ENCODE peak calls at places on chromosomes 4 and X, in six cellular contexts. G, U, K, I, P and E are unnamed samples.

GRCh38 chr4:73679836-73680235 is 59.6 kb upstream of the RASSF6 start:
- DNase-seq in U (peak), I (no peak), P (no peak), G (no peak), K (peak), E (no peak)

GRCh38 chr4:6291784-6292297 is 22.2 kb downstream of the WFS1 start:
- DNase-seq in U (no peak), P (no peak), K (no peak), G (no peak), I (no peak), E (no peak)

GRCh38 chr4:114827651-114828050 is 229.0 kb downstream of the UGT8 start:
- DNase-seq in P (no peak), I (no peak), U (no peak), G (no peak), K (no peak), E (no peak)

GRCh38 chrX:56385960-56386359 is 153.8 kb downstream of the KLF8 start:
- DNase-seq in P (no peak), K (no peak), I (no peak), U (no peak), G (no peak), E (no peak)

GRCh38 chr4:40731792-40732245 is 17.9 kb upstream of the NSUN7 start:
- DNase-seq in G (no peak), I (no peak), U (no peak), P (peak), K (no peak), E (no peak)

GRCh38 chrX:134186362-134187121 is 50.4 kb upstream of the CCDC160 start:
- DNase-seq in G (no peak), K (no peak), P (no peak), I (peak), U (no peak), E (no peak)

GRCh38 chr4:15855804-15856475 is 77.8 kb downstream of the CD38 start:
- DNase-seq in I (no peak), G (peak), P (peak), U (no peak), K (no peak), E (no peak)

GRCh38 chr4:144355809-144356757 is 215.6 kb upstream of the GYPA start:
- DNase-seq in U (peak), I (peak), P (no peak), G (peak), K (peak), E (no peak)

GRCh38 chrX:110081740-110082139 is 78.8 kb downstream of the TMEM164 start:
- DNase-seq in I (no peak), P (peak), U (peak), K (peak), G (peak), E (peak)

GRCh38 chr4:101205878-101206277 is 141.4 kb downstream of the PPP3CA start:
- DNase-seq in I (no peak), G (peak), P (no peak), K (peak), U (peak), E (no peak)

GRCh38 chr4:182338731-182339130 is 95.5 kb downstream of the TENM3 start:
- DNase-seq in I (no peak), K (peak), U (no peak), G (no peak), P (no peak), E (no peak)

GRCh38 chrX:46354481-46354880 is 190.7 kb downstream of the ZNF674 start:
- DNase-seq in I (no peak), P (no peak), K (no peak), G (peak), U (no peak), E (no peak)

GRCh38 chr4:124468360-124468759 is 244.2 kb downstream of the ANKRD50 start:
- DNase-seq in P (no peak), U (no peak), G (no peak), K (no peak), I (no peak), E (no peak)

GRCh38 chr4:3041192-3042142 is 32.9 kb downstream of the HTT-AS start:
- DNase-seq in G (peak), K (peak), U (peak), I (peak), P (peak), E (peak)

GRCh38 chr4:94455081-94455480 is 3.3 kb downstream of the PDLIM5 start:
- DNase-seq in P (peak), U (peak), K (peak), I (no peak), G (peak), E (peak)

GRCh38 chr4:1298461-1298860 is 8.8 kb downstream of the MAEA start:
- DNase-seq in I (no peak), K (no peak), U (no peak), P (no peak), G (no peak), E (no peak)

GRCh38 chr4:115969756-115970155 is 856.3 kb upstream of the NDST4 start:
- DNase-seq in G (no peak), K (no peak), U (no peak), P (no peak), I (no peak), E (no peak)

GRCh38 chr4:71113294-71113693 is 119.8 kb downstream of the DCK start:
- DNase-seq in U (no peak), P (no peak), G (no peak), I (no peak), K (no peak), E (no peak)

GRCh38 chr4:152079543-152080293 is 318.9 kb upstream of the GATB start:
- DNase-seq in U (no peak), G (no peak), K (no peak), I (no peak), P (no peak), E (no peak)

GRCh38 chrX:45077748-45078424 is 122.8 kb downstream of the DIPK2B start:
- DNase-seq in I (no peak), P (no peak), G (no peak), K (no peak), U (no peak), E (no peak)

GRCh38 chr4:122584517-122584916 is 36.3 kb downstream of the IL21 start:
- DNase-seq in P (no peak), G (peak), U (peak), K (peak), I (no peak), E (no peak)

GRCh38 chr4:168551945-168552695 is 55.3 kb downstream of the PALLD start:
- DNase-seq in I (no peak), K (no peak), U (no peak), G (no peak), P (no peak), E (no peak)

GRCh38 chr4:109303141-109303499 is 662 bp upstream of the COL25A1 start:
- DNase-seq in U (peak), G (no peak), P (peak), K (no peak), I (no peak), E (peak)

GRCh38 chr4:7434766-7435150 is at the start of gene PSAPL1:
- DNase-seq in I (peak), K (peak), U (peak), G (peak), P (no peak), E (no peak)

GRCh38 chr4:90207887-90208454 is 80.8 kb downstream of the CCSER1 start:
- DNase-seq in U (no peak), K (no peak), P (no peak), I (no peak), G (no peak), E (no peak)

DNA sequence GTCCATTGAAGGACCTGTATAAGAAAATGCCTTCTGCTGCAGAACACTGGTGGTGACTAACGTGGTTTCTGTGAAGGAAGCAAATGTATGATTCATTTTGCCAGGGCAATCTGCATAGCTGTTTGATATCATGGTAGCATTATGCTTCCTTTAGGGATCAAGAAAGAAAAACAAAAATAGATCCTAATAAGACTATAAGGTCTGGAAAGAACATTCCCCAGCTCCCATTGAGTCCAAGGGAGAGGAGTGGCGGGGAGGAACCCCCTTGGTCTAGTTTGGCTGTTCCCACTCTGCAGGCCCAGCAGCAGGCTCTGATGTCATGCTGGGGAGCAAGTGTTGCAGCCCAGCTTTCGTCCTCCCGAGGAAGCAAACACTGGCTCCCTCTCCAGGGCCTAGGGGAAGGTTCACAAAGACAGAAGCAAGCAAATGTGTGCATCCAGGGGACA is 154.5 kb upstream of the GALNT7 start:
- DNase-seq in I (no peak), U (peak), K (no peak), P (no peak), G (peak), E (no peak)
- TF ChIP-seq CTCF in I (no peak), U (no peak), K (no peak), P (no peak), G (peak), E (peak)

DNA sequence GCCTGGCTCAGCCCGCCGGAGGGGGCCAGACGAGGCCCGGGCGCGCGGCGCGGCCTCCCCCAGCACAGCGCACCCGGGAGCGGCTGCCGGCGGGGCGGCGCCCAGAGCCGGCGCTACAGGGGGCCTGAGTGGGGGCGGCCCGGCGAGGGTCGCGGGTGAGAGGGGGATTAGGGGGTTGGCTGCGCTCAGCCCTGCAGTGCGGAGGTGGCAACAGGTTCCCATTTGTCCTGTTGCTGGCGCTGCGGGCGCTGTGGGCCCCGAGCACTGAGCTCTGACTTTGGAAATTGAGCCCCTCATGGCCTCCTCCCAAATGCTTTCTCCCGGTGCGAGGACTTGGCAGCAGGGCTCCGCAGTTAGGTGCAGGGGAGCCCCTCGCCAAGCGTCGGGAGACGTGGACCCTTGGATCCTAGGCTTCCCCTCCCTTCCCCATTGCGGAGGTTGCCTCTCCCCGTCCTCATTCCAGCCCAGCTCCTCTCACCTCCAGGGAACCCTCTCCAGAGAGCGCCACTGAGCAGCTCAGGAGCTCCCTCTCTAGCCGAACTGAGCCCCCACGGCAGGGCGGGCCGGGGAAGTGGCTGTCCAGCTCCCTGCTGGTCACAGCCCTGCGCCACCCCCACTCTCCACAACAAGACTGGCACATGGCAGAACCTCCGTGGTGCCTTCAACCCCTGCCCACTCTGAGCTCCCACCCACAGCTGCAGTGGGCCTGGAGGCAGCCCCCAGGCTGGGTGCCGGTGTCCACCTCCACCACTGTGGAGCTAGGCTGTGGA is 2.5 kb upstream of the DUSP9 start:
- DNase-seq in I (no peak), K (no peak), P (no peak), G (no peak), U (no peak), E (no peak)
- TF ChIP-seq CTCF in I (no peak), K (no peak), P (no peak), G (peak), U (no peak), E (no peak)

DNA sequence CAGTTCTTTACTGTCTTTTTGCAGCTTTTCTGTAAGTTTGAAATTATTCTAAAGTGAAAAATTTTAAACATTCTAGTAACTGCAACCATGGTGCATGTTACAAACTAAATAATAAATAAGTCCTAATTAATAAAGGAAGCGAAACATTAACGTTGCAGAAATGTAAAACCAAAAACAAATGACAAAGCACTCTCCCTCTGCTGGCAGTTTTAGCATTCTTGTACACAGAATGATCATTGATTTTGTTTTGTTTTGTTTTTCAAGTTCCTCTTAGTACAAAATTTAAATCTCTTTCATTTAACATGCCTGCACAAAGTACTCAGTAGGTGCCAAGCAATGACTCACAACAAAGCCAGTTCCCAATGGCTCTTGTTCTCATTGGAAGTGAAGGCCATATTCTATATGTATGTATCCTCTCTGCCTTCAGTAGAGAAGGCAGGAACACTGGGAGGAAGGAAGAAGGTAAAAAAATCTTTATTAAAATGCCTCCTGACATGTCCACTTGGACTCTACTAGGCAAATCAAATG is 13.7 kb upstream of the TMSB4X start:
- DNase-seq in U (no peak), P (no peak), G (no peak), K (no peak), I (no peak), E (no peak)
- TF ChIP-seq CTCF in U (no peak), P (no peak), G (no peak), K (no peak), I (no peak), E (no peak)

DNA sequence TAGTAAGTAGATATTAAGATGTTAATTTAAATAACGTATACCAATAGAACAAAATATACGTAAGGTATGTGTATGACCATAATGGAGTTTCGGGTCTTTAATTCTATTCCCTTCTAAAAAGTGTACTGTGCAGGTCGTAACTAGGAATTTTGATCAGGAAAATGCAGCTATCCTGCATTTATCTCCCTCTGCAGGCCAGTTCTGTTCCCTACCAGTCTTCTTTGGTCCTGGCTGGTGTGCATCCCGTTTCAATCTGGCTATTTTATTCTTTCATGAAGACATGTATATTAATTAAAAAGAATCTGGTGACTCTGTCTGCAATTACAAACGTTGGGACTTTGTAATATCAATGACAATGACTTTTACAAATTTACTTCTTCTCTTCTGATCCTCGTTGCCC is 534.1 kb upstream of the AADAT start:
- DNase-seq in G (no peak), P (no peak), I (no peak), K (no peak), U (no peak), E (no peak)
- TF ChIP-seq CTCF in G (no peak), P (no peak), I (no peak), K (no peak), U (no peak), E (no peak)

DNA sequence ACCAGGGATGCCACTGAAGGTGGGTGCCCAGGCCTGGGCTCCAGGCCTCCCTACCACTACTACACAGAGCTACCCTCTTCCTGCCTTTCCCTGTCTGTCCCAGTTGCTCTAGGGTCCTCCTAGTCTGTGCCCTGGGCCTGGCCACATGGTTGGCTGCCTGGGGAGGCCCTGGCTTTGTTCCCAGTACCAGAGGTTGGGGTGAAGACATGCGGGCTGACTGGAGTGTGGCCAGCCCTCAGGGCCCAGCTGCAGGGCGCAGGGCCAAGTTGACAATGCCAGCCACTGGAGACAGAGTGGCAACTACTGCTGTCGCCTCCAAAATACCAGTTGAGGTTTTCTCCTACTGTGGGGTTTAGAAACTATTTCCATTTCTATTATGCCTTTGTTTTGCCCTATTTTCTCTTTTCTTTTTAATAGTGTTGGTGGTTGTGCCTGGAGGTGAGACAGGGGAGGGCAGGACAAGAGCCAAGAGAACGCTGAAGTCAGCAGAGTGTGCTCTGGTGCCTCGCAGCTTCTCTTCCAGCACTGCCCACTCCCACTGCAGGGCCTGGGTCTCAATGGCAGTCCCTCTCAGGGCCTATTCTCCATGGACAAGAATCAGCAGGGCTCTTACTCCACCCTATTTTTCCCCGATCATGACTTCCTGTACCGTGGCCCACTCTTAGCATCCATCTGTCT is 32.2 kb upstream of the XPNPEP2 start:
- DNase-seq in G (no peak), K (peak), I (peak), U (peak), P (peak), E (peak)
- TF ChIP-seq CTCF in G (no peak), K (no peak), I (no peak), U (no peak), P (no peak), E (no peak)